ENCODE peak calls at places on chromosomes 13 and 19, in nine cellular contexts. I, G, Z, E, B, V, W, M and F are unnamed samples.

GRCh38 chr13:95156208-95156607 is 145.0 kb downstream of the ABCC4 start:
- DNase-seq in I (no peak), G (no peak), Z (no peak), E (no peak), B (peak), V (no peak), W (no peak), M (no peak), F (no peak)

GRCh38 chr13:77810430-77810829 is 108.2 kb downstream of the EDNRB start:
- DNase-seq in I (no peak), G (no peak), Z (no peak), E (no peak), B (peak), V (no peak), W (no peak), M (no peak), F (peak)

GRCh38 chr19:3968556-3969434 is 2.1 kb downstream of the DAPK3 start:
- DNase-seq in I (peak), G (no peak), Z (peak), E (peak), B (peak), V (peak), W (no peak), M (peak), F (no peak)

GRCh38 chr19:29672933-29673336 is 7.7 kb downstream of the PLEKHF1 start:
- DNase-seq in I (no peak), G (peak), Z (no peak), E (no peak), B (no peak), V (no peak), W (no peak), M (no peak), F (peak)

GRCh38 chr19:45159204-45159970 is 1.4 kb downstream of the NKPD1 start:
- DNase-seq in I (no peak), G (no peak), Z (no peak), E (no peak), B (no peak), V (no peak), W (no peak), M (no peak), F (no peak)

GRCh38 chr13:44088911-44089851 is 209.5 kb downstream of the LACC1 start:
- DNase-seq in I (no peak), G (no peak), Z (no peak), E (no peak), B (no peak), V (no peak), W (no peak), M (no peak), F (no peak)

GRCh38 chr19:19866599-19867248 is 1.0 kb downstream of the ZNF253 start:
- DNase-seq in I (no peak), G (no peak), Z (no peak), E (peak), B (no peak), V (peak), W (no peak), M (peak), F (peak)

GRCh38 chr13:89746554-89746953 is 1600.9 kb upstream of the MIR17HG start:
- DNase-seq in I (no peak), G (no peak), Z (no peak), E (no peak), B (no peak), V (no peak), W (no peak), M (no peak), F (no peak)

GRCh38 chr19:2027361-2027760 is 11.8 kb upstream of the BTBD2 start:
- DNase-seq in I (no peak), G (no peak), Z (no peak), E (no peak), B (peak), V (peak), W (no peak), M (no peak), F (no peak)

GRCh38 chr13:30017880-30018279 is 167.5 kb upstream of the UBL3 start:
- DNase-seq in I (no peak), G (no peak), Z (no peak), E (no peak), B (no peak), V (no peak), W (peak), M (no peak), F (no peak)

GRCh38 chr13:24693862-24694471 is 13.8 kb downstream of the ATP12A start:
- DNase-seq in I (peak), G (no peak), Z (peak), E (no peak), B (peak), V (no peak), W (peak), M (peak), F (peak)

GRCh38 chr13:83975668-83976165 is 93.4 kb upstream of the SLITRK1 start:
- DNase-seq in I (no peak), G (no peak), Z (no peak), E (no peak), B (no peak), V (no peak), W (no peak), M (no peak), F (no peak)

GRCh38 chr19:6274756-6275155 is 5.0 kb downstream of the MLLT1 start:
- DNase-seq in I (no peak), G (no peak), Z (no peak), E (no peak), B (no peak), V (no peak), W (no peak), M (no peak), F (no peak)

GRCh38 chr13:85277753-85278152 is 521.5 kb downstream of the SLITRK6 start:
- DNase-seq in I (no peak), G (no peak), Z (no peak), E (no peak), B (peak), V (no peak), W (no peak), M (no peak), F (no peak)